ENCODE peak calls at places on chromosomes 3 and 15, in six cellular contexts. S, B, P, C, M and E are unnamed samples.

GRCh38 chr15:88021601-88022000 is 234.9 kb downstream of the NTRK3 start:
- DNase-seq in S (no peak), B (no peak), P (no peak), C (no peak), M (no peak), E (no peak)

GRCh38 chr3:120753831-120754230 is 11.3 kb downstream of the GTF2E1 start:
- DNase-seq in S (peak; percentile 27), B (no peak), P (no peak), C (no peak), M (no peak), E (no peak)

GRCh38 chr3:100316656-100317069 is 17.9 kb upstream of the NIT2 start:
- DNase-seq in S (peak; percentile 68), B (no peak), P (no peak), C (peak; percentile 15), M (peak; percentile 72), E (peak; percentile 57)

GRCh38 chr3:110821586-110821985 is 250.0 kb upstream of the NECTIN3 start:
- DNase-seq in S (peak; percentile 19), B (no peak), P (no peak), C (no peak), M (no peak), E (no peak)

GRCh38 chr3:158165730-158166129 is 55.8 kb downstream of the RSRC1 start:
- DNase-seq in S (no peak), B (no peak), P (no peak), C (no peak), M (peak; percentile 30), E (no peak)

GRCh38 chr3:141477224-141477623 is 9.6 kb upstream of the RASA2 start:
- DNase-seq in S (peak; percentile 94), B (no peak), P (no peak), C (no peak), M (peak; percentile 51), E (peak; percentile 41)

GRCh38 chr3:12884104-12884742 is 42.9 kb upstream of the RPL32 start:
- DNase-seq in S (peak; percentile 15), B (no peak), P (no peak), C (no peak), M (no peak), E (no peak)

GRCh38 chr15:79897701-79898113 is 893 bp upstream of the MTHFS start:
- DNase-seq in S (no peak), B (no peak), P (no peak), C (no peak), M (no peak), E (no peak)

GRCh38 chr3:38579551-38580449 is 69.7 kb downstream of the SCN5A start:
- DNase-seq in S (peak; percentile 42), B (no peak), P (peak; percentile 33), C (no peak), M (no peak), E (peak; percentile 76)

GRCh38 chr3:57030711-57031110 is 29.8 kb upstream of the SPATA12 start:
- DNase-seq in S (no peak), B (no peak), P (no peak), C (no peak), M (no peak), E (no peak)

GRCh38 chr3:128227507-128227906 is 74.2 kb downstream of the EEFSEC start:
- DNase-seq in S (no peak), B (no peak), P (no peak), C (no peak), M (no peak), E (no peak)

GRCh38 chr3:188206787-188207186 is 52.8 kb downstream of the LPP start:
- DNase-seq in S (no peak), B (no peak), P (no peak), C (no peak), M (no peak), E (no peak)

GRCh38 chr3:188207941-188208750 is 54.2 kb downstream of the LPP start:
- DNase-seq in S (no peak), B (peak; percentile 21), P (peak; percentile 77), C (no peak), M (peak; percentile 92), E (peak; percentile 93)

GRCh38 chr3:188209740-188210139 is 55.8 kb downstream of the LPP start:
- DNase-seq in S (peak; percentile 39), B (no peak), P (no peak), C (no peak), M (peak; percentile 58), E (no peak)

GRCh38 chr3:188211476-188211875 is 57.5 kb downstream of the LPP start:
- DNase-seq in S (peak; percentile 31), B (no peak), P (no peak), C (no peak), M (no peak), E (no peak)

DNA sequence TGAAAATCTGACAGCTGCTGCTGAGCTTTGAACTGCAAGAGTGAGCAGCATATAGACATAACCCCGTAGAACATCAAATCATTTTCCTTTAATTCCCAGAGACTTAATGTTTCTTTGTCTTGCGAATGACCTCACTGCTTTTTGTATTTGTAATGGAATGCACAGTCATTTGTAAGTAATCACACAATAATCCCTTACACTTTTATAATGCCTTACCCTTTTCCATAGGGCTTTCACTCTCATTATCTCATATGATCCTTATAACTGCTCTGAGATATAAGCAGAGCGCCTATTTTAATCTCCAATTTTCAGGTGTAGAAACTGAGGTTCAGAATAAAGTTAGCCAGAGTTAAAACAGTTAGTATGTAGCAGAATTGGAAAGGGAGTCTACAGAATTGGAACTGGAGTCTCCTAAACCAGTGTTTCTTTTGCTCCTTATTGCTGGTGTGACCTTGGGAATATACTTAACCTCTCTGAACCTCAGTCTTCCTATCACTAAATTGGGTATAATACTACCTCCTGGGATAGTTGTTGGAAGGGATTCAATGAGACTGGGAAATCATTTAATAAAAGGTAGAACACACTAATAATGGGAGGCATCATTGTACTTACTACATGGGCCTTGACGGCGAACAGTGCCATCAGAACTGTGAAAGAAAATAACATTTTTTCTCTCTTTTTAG is 54.9 kb downstream of the LPP start:
- DNase-seq in S (peak; percentile 83), B (no peak), P (no peak), C (no peak), M (peak; percentile 70), E (no peak)
- H3K4ac ChIP-seq in S (peak overlapping the region; percentile 77), B (no peak overlapping the region), P (no peak overlapping the region), C (no peak overlapping the region), M (no peak overlapping the region), E (no peak overlapping the region)

GRCh38 chr15:53644681-53645080 is 114.8 kb downstream of the WDR72 start:
- DNase-seq in S (no peak), B (no peak), P (no peak), C (no peak), M (no peak), E (no peak)

GRCh38 chr15:53648934-53649333 is 110.5 kb downstream of the WDR72 start:
- DNase-seq in S (no peak), B (no peak), P (no peak), C (no peak), M (no peak), E (no peak)
- H2BK15ac ChIP-seq in S (no peak overlapping the region), B (no peak overlapping the region), P (no peak overlapping the region), C (no peak overlapping the region), M (no peak overlapping the region), E (no peak overlapping the region)

DNA sequence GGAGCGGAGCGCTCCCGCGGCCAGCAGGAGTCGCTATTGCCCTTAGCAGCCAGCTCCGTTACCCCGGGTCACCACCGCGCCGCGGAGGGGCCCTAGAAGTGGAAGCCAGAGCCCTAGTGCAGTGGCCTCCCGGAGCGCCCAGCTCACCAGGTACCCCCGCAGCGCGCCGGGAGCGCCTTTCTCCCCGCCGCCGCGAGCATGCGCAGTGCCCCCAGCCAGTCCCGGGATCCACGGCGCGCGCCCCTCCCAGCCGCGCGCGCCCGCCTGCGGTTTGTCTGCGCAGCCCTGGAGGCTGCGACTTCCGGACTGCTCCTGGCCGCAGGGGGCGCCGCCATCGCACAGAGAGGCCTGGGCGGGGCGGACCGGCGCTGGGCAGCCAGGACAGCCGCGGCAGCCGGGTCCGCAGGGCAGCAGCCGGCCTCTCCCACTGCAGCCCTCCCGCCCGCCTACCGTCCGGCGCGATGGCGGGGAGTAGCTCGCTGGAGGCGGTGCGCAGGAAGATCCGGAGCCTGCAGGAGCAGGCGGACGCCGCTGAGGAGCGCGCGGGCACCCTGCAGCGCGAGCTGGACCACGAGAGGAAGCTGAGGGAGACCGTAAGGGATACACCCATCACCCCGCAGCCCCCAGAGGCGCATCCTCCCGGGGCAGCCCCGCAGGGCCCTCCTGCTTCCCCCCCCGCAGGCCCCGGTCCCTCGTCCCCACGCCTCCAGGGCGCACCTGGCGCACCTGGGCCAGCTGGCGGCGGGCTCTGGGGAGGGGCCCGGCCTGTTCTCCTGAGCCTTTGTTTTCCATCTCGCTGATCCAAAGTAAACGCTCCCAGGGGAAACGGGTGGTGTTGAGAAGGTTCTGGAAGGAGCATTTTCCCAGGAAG is 5.8 kb downstream of the TPM1 start:
- DNase-seq in S (peak; percentile 92), B (peak; percentile 90), P (peak; percentile 96), C (peak; percentile 92), M (peak; percentile 94), E (peak; percentile 96)
- H3K4ac ChIP-seq in S (peak overlapping the region; percentile 66), B (no peak overlapping the region), P (no peak overlapping the region), C (no peak overlapping the region), M (peak overlapping the region; percentile 95), E (peak overlapping the region; percentile 49)

GRCh38 chr3:27521872-27522265 is 37.7 kb upstream of the SLC4A7 start:
- DNase-seq in S (no peak), B (no peak), P (no peak), C (no peak), M (no peak), E (no peak)

GRCh38 chr3:27526614-27527315 is 42.6 kb upstream of the SLC4A7 start:
- DNase-seq in S (no peak), B (no peak), P (no peak), C (no peak), M (no peak), E (no peak)

DNA sequence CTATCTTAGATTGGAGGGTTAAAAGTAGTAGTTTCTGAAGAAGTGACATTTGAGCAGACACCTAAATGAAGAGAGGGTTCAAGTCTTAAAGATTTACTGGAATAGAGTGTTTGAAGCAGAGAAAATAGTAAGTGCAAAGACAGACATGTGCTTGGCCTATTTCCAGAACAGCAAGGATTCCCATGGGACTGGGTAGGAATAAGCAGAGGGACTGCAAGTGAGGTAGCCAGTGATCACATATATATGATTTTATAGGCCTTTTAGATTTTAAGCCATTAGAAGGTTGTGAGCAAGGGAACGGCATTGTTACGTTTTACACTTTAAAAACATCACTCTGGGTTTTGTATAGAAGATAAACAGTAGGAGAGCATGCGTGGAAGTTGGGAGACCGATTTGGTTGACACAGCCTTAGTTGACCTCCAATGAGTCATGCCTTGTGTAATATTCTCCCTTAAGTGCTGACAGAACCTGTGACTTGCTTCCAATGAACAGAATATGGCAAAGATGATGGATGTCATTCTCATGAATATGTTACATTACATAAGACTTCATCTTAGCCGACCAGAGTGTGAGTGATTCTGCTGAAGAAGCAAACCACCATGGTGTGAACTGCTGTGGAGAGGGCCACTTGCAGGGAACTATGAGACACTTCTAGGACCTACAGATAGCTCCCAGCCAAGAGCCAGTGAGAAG is 37.1 kb upstream of the SLC4A7 start:
- DNase-seq in S (peak; percentile 95), B (no peak), P (no peak), C (no peak), M (peak; percentile 91), E (no peak)
- H2BK15ac ChIP-seq in S (peak overlapping the region; percentile 93), B (no peak overlapping the region), P (no peak overlapping the region), C (no peak overlapping the region), M (no peak overlapping the region), E (no peak overlapping the region)

DNA sequence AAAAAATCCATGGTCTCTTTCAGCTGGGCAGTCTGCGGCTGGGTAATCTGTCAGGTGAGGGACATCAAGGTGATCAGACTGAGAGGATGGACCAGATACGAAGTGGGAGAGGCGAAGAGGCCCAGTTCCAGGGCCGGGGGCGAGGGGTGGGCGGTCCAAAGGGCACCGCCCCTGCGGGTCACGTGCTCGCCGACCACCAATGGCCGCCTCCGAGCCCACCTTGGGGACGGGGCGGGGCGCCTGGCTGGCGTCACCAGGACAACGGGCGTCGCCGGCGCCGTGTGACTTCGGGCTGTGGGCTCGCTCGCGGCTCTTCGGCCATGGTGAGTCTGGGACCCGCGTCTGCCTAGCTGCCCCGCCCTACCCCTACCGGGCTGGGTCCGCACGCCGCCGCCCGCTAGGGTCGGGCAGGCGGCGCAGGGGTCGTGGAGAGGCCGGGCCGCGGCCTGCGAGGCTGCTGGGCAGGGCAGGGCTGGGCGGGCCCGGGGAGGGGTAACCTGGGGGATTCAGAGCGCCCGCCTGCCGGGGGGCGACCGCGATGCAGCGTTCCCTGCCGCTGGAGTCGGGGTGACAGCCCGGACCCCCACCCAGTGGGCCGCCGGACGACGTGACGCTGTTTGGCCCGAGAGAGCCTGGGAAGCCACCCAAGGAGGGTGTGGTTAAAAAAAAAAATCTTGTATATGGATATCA is at the start of gene FBXL2:
- DNase-seq in S (peak; percentile 49), B (peak; percentile 79), P (peak; percentile 96), C (peak; percentile 81), M (peak; percentile 75), E (peak; percentile 96)
- H3K4ac ChIP-seq in S (peak within 1 kb of the TSS; percentile 79), B (no peak within 1 kb of the TSS), P (no peak within 1 kb of the TSS), C (no peak within 1 kb of the TSS), M (peak within 1 kb of the TSS; percentile 81), E (no peak within 1 kb of the TSS)